ENCODE peak calls at places on chromosomes 2 and 18, in five cellular contexts. Z is PC-9, W is DMS153, U is NCI-H1105, K is GM12865. A is an unnamed sample.
A peak's percentile ranks its signal among the peaks of the same experiment; 100 is the strongest.

GRCh38 chr18:74508821-74509225 is 12.7 kb downstream of the CNDP2 start:
- DNase-seq in Z (no peak), W (no peak), U (no peak), K (no peak), A (no peak)

GRCh38 chr2:29374823-29375222 is 259.6 kb downstream of the CLIP4 start:
- DNase-seq in K (no peak), U (no peak), W (no peak), Z (peak; percentile 11), A (no peak)

GRCh38 chr2:231940795-231941194 is 14.6 kb upstream of the NPPC start:
- DNase-seq in U (no peak), W (peak; percentile 17), Z (no peak), K (no peak), A (no peak)

GRCh38 chr2:158457826-158458616 is 1.3 kb downstream of the PKP4 start:
- DNase-seq in Z (peak; percentile 74), K (peak; percentile 76), W (peak; percentile 34), U (peak; percentile 39), A (peak; percentile 65)

GRCh38 chr18:79940814-79941472 is 10.5 kb downstream of the SLC66A2 start:
- DNase-seq in W (no peak), U (no peak), Z (no peak), K (no peak), A (no peak)

GRCh38 chr2:146130290-146130689 is 1610.4 kb upstream of the ZEB2 start:
- DNase-seq in W (no peak), K (no peak), Z (no peak), U (no peak), A (no peak)

GRCh38 chr2:71601136-71602114 is 148.1 kb downstream of the DYSF start:
- DNase-seq in W (no peak), K (no peak), U (no peak), Z (no peak), A (no peak)

GRCh38 chr2:118089015-118089800 is 937 bp downstream of the INSIG2 start:
- DNase-seq in U (no peak), K (peak; percentile 42), Z (peak; percentile 70), W (no peak), A (peak; percentile 66)

GRCh38 chr18:47677952-47678351 is 252.5 kb downstream of the SMAD2 start:
- DNase-seq in K (peak; percentile 11), U (no peak), W (no peak), Z (no peak), A (no peak)

GRCh38 chr2:180449171-180449570 is 442.1 kb upstream of the CWC22 start:
- DNase-seq in W (no peak), U (no peak), K (no peak), Z (no peak), A (no peak)

GRCh38 chr18:79849328-79850207 is 51.8 kb downstream of the KCNG2 start:
- DNase-seq in Z (no peak), K (no peak), U (no peak), W (no peak), A (no peak)

GRCh38 chr2:121897335-121897970 is 142.0 kb downstream of the TSN start:
- DNase-seq in Z (no peak), K (peak; percentile 59), W (peak; percentile 18), U (no peak), A (peak; percentile 38)

GRCh38 chr2:118224144-118224887 is 136.0 kb downstream of the INSIG2 start:
- DNase-seq in K (peak; percentile 57), U (no peak), W (no peak), Z (no peak), A (peak; percentile 5)

GRCh38 chr18:37419272-37419671 is 146.3 kb downstream of the CELF4 start:
- DNase-seq in K (no peak), U (no peak), W (no peak), Z (no peak), A (no peak)

GRCh38 chr2:199315299-199316179 is 142.2 kb downstream of the SATB2 start:
- DNase-seq in Z (no peak), U (no peak), K (peak; percentile 29), W (no peak), A (peak; percentile 48)

GRCh38 chr2:150011336-150011735 is 423.8 kb upstream of the MMADHC start:
- DNase-seq in U (no peak), K (no peak), W (no peak), Z (no peak), A (peak; percentile 38)

GRCh38 chr2:219631925-219632757 is 4.7 kb downstream of the SLC4A3 start:
- DNase-seq in Z (no peak), W (no peak), K (no peak), U (no peak), A (no peak)

A was measured in iris pigment epithelial cell.